ENCODE peak calls at places on chromosomes 16 and 17, in four cellular contexts. One of them, this sample, is unnamed.

GRCh38 chr16:48865511-48865910 is 255.5 kb upstream of the N4BP1 start:
- DNase-seq in body of pancreas: no peak
- DNase-seq in gastrocnemius medialis: no peak
- DNase-seq in upper lobe of right lung: no peak
- DNase-seq in this sample: no peak

GRCh38 chr16:57801098-57801855 is 1.0 kb downstream of the KIFC3 start:
- DNase-seq in gastrocnemius medialis: no peak
- DNase-seq in upper lobe of right lung: no peak
- DNase-seq in body of pancreas: no peak
- DNase-seq in this sample: no peak

GRCh38 chr17:57407287-57408063 is 151.2 kb downstream of the MSI2 start:
- DNase-seq in upper lobe of right lung: no peak
- DNase-seq in gastrocnemius medialis: no peak
- DNase-seq in body of pancreas: no peak
- DNase-seq in this sample: no peak

GRCh38 chr16:78443780-78444422 is 344.4 kb downstream of the WWOX start:
- DNase-seq in upper lobe of right lung: no peak
- DNase-seq in body of pancreas: no peak
- DNase-seq in gastrocnemius medialis: no peak
- DNase-seq in this sample: no peak

GRCh38 chr17:7477392-7478275 is 1.8 kb downstream of the ZBTB4 start:
- DNase-seq in upper lobe of right lung: peak; percentile 76
- DNase-seq in gastrocnemius medialis: peak; percentile 44
- DNase-seq in body of pancreas: peak; percentile 60
- DNase-seq in this sample: peak; percentile 48

GRCh38 chr17:75904749-75905521 is at the start of gene MRPL38:
- DNase-seq in body of pancreas: peak; percentile 98
- DNase-seq in gastrocnemius medialis: peak; percentile 94
- DNase-seq in upper lobe of right lung: peak; percentile 98
- DNase-seq in this sample: peak; percentile 73

GRCh38 chr16:55437627-55438026 is 41.4 kb upstream of the MMP2 start:
- DNase-seq in body of pancreas: no peak
- DNase-seq in upper lobe of right lung: no peak
- DNase-seq in gastrocnemius medialis: no peak
- DNase-seq in this sample: peak; percentile 0

GRCh38 chr17:59561042-59561441 is 4.4 kb upstream of the DHX40 start:
- DNase-seq in gastrocnemius medialis: no peak
- DNase-seq in body of pancreas: no peak
- DNase-seq in upper lobe of right lung: no peak
- DNase-seq in this sample: no peak

GRCh38 chr16:23940111-23940510 is 104.3 kb downstream of the PRKCB start:
- DNase-seq in body of pancreas: no peak
- DNase-seq in gastrocnemius medialis: no peak
- DNase-seq in upper lobe of right lung: no peak
- DNase-seq in this sample: no peak

GRCh38 chr16:20918486-20919239 is 18.1 kb downstream of the LYRM1 start:
- DNase-seq in gastrocnemius medialis: peak; percentile 71
- DNase-seq in body of pancreas: peak; percentile 40
- DNase-seq in upper lobe of right lung: peak; percentile 69
- DNase-seq in this sample: peak; percentile 73

GRCh38 chr17:1005361-1005946 is 8.5 kb downstream of the TIMM22 start:
- DNase-seq in upper lobe of right lung: no peak
- DNase-seq in gastrocnemius medialis: peak; percentile 51
- DNase-seq in body of pancreas: peak; percentile 88
- DNase-seq in this sample: no peak

GRCh38 chr16:49437344-49437743 is 63.7 kb downstream of the C16orf78 start:
- DNase-seq in upper lobe of right lung: no peak
- DNase-seq in body of pancreas: no peak
- DNase-seq in gastrocnemius medialis: no peak
- DNase-seq in this sample: no peak

GRCh38 chr16:3188925-3189825 is 1.2 kb downstream of the OR1F1 start:
- DNase-seq in gastrocnemius medialis: no peak
- DNase-seq in upper lobe of right lung: no peak
- DNase-seq in body of pancreas: no peak
- DNase-seq in this sample: no peak

GRCh38 chr17:28725660-28726395 is at the start of gene TLCD1:
- DNase-seq in gastrocnemius medialis: no peak
- DNase-seq in body of pancreas: peak; percentile 78
- DNase-seq in upper lobe of right lung: peak; percentile 91
- DNase-seq in this sample: no peak

GRCh38 chr17:17843096-17843495 is 6.3 kb upstream of the SREBF1 start:
- DNase-seq in upper lobe of right lung: no peak
- DNase-seq in gastrocnemius medialis: no peak
- DNase-seq in body of pancreas: no peak
- DNase-seq in this sample: no peak

GRCh38 chr16:11409398-11409797 is 64.1 kb downstream of the RMI2 start:
- DNase-seq in upper lobe of right lung: no peak
- DNase-seq in gastrocnemius medialis: no peak
- DNase-seq in body of pancreas: no peak
- DNase-seq in this sample: peak; percentile 12

GRCh38 chr16:88810166-88810867 is 1.4 kb downstream of the APRT start:
- DNase-seq in upper lobe of right lung: peak; percentile 63
- DNase-seq in gastrocnemius medialis: no peak
- DNase-seq in body of pancreas: no peak
- DNase-seq in this sample: no peak

GRCh38 chr17:67514998-67515397 is 137.9 kb downstream of the PITPNC1 start:
- DNase-seq in body of pancreas: peak; percentile 39
- DNase-seq in gastrocnemius medialis: no peak
- DNase-seq in upper lobe of right lung: no peak
- DNase-seq in this sample: no peak

GRCh38 chr17:45103269-45103795 is 29.0 kb downstream of the PLCD3 start:
- DNase-seq in upper lobe of right lung: no peak
- DNase-seq in body of pancreas: no peak
- DNase-seq in gastrocnemius medialis: peak; percentile 66
- DNase-seq in this sample: no peak

GRCh38 chr17:81676906-81677305 is 6.7 kb downstream of the ARL16 start:
- DNase-seq in body of pancreas: no peak
- DNase-seq in gastrocnemius medialis: peak; percentile 39
- DNase-seq in upper lobe of right lung: no peak
- DNase-seq in this sample: no peak

GRCh38 chr17:47719411-47720152 is 13.5 kb upstream of the TBX21 start:
- DNase-seq in upper lobe of right lung: no peak
- DNase-seq in gastrocnemius medialis: no peak
- DNase-seq in body of pancreas: no peak
- DNase-seq in this sample: peak; percentile 46

GRCh38 chr17:37107406-37108083 is 158.8 kb downstream of the AATF start:
- DNase-seq in gastrocnemius medialis: peak; percentile 43
- DNase-seq in upper lobe of right lung: peak; percentile 85
- DNase-seq in body of pancreas: peak; percentile 73
- DNase-seq in this sample: no peak

GRCh38 chr17:52546990-52547389 is 388.5 kb upstream of the CA10 start:
- DNase-seq in gastrocnemius medialis: no peak
- DNase-seq in upper lobe of right lung: no peak
- DNase-seq in body of pancreas: no peak
- DNase-seq in this sample: no peak

GRCh38 chr16:7765079-7765550 is 432.5 kb downstream of the RBFOX1 start:
- DNase-seq in body of pancreas: no peak
- DNase-seq in gastrocnemius medialis: no peak
- DNase-seq in upper lobe of right lung: no peak
- DNase-seq in this sample: no peak

GRCh38 chr17:43416998-43417891 is 18.5 kb downstream of the ARL4D start:
- DNase-seq in upper lobe of right lung: peak; percentile 69
- DNase-seq in gastrocnemius medialis: peak; percentile 48
- DNase-seq in body of pancreas: no peak
- DNase-seq in this sample: no peak

GRCh38 chr16:16982614-16983013 is 488.1 kb downstream of the XYLT1 start:
- DNase-seq in upper lobe of right lung: no peak
- DNase-seq in body of pancreas: no peak
- DNase-seq in gastrocnemius medialis: no peak
- DNase-seq in this sample: no peak

GRCh38 chr16:66934138-66934838 is at the start of gene CIAO2B:
- DNase-seq in gastrocnemius medialis: peak; percentile 88
- DNase-seq in body of pancreas: peak; percentile 87
- DNase-seq in upper lobe of right lung: peak; percentile 95
- DNase-seq in this sample: no peak

GRCh38 chr17:63153488-63153887 is 187.5 kb downstream of the TANC2 start:
- DNase-seq in body of pancreas: no peak
- DNase-seq in gastrocnemius medialis: no peak
- DNase-seq in upper lobe of right lung: no peak
- DNase-seq in this sample: no peak

GRCh38 chr17:37702605-37703004 is 42.3 kb downstream of the HNF1B start:
- DNase-seq in body of pancreas: no peak
- DNase-seq in gastrocnemius medialis: no peak
- DNase-seq in upper lobe of right lung: no peak
- DNase-seq in this sample: peak; percentile 49

GRCh38 chr16:8951447-8952280 is 12.0 kb downstream of the USP7 start:
- DNase-seq in upper lobe of right lung: no peak
- DNase-seq in body of pancreas: no peak
- DNase-seq in gastrocnemius medialis: peak; percentile 40
- DNase-seq in this sample: no peak

GRCh38 chr17:82592751-82593589 is 55.3 kb downstream of the WDR45B start:
- DNase-seq in body of pancreas: peak; percentile 88
- DNase-seq in gastrocnemius medialis: peak; percentile 87
- DNase-seq in upper lobe of right lung: peak; percentile 80
- DNase-seq in this sample: peak; percentile 29

GRCh38 chr16:79897444-79898146 is 297.1 kb upstream of the MAF start:
- DNase-seq in upper lobe of right lung: no peak
- DNase-seq in gastrocnemius medialis: no peak
- DNase-seq in body of pancreas: no peak
- DNase-seq in this sample: peak; percentile 13

GRCh38 chr17:67293251-67294203 is 48.5 kb upstream of the HELZ start:
- DNase-seq in upper lobe of right lung: peak; percentile 85
- DNase-seq in gastrocnemius medialis: peak; percentile 62
- DNase-seq in body of pancreas: peak; percentile 68
- DNase-seq in this sample: no peak

GRCh38 chr17:71757156-71757555 is 363.7 kb upstream of the SOX9 start:
- DNase-seq in upper lobe of right lung: no peak
- DNase-seq in gastrocnemius medialis: no peak
- DNase-seq in body of pancreas: no peak
- DNase-seq in this sample: no peak

GRCh38 chr17:2172447-2172938 is 117.6 kb downstream of the HIC1 start:
- DNase-seq in gastrocnemius medialis: no peak
- DNase-seq in upper lobe of right lung: no peak
- DNase-seq in body of pancreas: peak; percentile 72
- DNase-seq in this sample: peak; percentile 77

GRCh38 chr17:2175294-2175628 is 120.4 kb downstream of the HIC1 start:
- DNase-seq in upper lobe of right lung: no peak
- DNase-seq in body of pancreas: no peak
- DNase-seq in gastrocnemius medialis: no peak
- DNase-seq in this sample: no peak

GRCh38 chr17:2174471-2175293 is 119.8 kb downstream of the HIC1 start:
- DNase-seq in body of pancreas: peak; percentile 64
- DNase-seq in gastrocnemius medialis: peak; percentile 29
- DNase-seq in upper lobe of right lung: peak; percentile 78
- DNase-seq in this sample: peak; percentile 92

GRCh38 chr17:2173005-2173404 is 118.1 kb downstream of the HIC1 start:
- DNase-seq in gastrocnemius medialis: peak; percentile 49
- DNase-seq in body of pancreas: peak; percentile 42
- DNase-seq in upper lobe of right lung: no peak
- DNase-seq in this sample: no peak

GRCh38 chr17:2174048-2174447 is 119.1 kb downstream of the HIC1 start:
- DNase-seq in gastrocnemius medialis: no peak
- DNase-seq in body of pancreas: no peak
- DNase-seq in upper lobe of right lung: no peak
- DNase-seq in this sample: no peak
- H3K4me3 ChIP-seq in gastrocnemius medialis: no peak overlapping the region
- H3K4me3 ChIP-seq in body of pancreas: no peak overlapping the region
- H3K4me3 ChIP-seq in upper lobe of right lung: no peak overlapping the region
- H3K4me3 ChIP-seq in this sample: no peak overlapping the region

DNA sequence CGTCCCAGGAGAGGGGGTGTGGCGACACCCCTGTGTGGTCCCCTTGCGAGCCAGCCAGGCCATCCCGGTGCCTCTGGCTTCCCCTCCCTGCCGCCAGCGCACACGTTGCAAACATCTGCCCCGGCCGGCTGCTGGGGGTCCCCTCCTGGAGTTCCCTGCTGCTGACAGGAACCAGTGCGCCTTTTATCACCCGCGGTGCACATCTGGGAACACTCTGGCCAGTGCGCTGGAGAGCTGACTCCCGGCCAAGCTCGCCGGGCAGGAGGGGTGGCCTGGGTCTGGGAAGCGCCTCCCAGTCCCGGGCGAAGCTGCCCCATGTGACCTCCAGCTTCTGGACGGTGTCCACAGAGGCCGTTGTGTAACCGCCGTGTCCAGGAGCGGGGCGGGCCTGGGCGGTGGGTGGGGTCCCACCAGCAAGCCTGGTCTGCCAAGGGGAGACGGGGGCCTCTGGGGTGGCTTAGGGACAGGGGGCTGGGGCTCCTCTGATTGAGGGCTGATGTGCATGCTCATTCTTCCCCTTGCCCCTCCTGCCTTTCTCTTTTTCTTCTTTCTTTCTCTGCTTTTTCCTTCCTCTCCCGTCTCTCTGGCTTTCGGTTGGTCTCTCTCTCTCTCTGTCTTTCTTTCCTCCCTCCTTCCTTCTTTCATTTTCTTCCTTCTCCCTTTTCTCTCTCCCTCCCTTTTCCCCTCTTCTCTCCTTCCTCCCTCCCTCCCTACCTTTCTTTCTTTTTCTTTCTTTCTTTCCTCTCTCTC is 25.2 kb upstream of the CIBAR2 start:
- DNase-seq in gastrocnemius medialis: peak; percentile 92
- DNase-seq in body of pancreas: peak; percentile 97
- DNase-seq in upper lobe of right lung: peak; percentile 96
- DNase-seq in this sample: peak; percentile 79
- H3K4me3 ChIP-seq in gastrocnemius medialis: peak overlapping the region; percentile 36
- H3K4me3 ChIP-seq in body of pancreas: no peak overlapping the region
- H3K4me3 ChIP-seq in upper lobe of right lung: peak overlapping the region; percentile 44
- H3K4me3 ChIP-seq in this sample: peak overlapping the region; percentile 17

DNA sequence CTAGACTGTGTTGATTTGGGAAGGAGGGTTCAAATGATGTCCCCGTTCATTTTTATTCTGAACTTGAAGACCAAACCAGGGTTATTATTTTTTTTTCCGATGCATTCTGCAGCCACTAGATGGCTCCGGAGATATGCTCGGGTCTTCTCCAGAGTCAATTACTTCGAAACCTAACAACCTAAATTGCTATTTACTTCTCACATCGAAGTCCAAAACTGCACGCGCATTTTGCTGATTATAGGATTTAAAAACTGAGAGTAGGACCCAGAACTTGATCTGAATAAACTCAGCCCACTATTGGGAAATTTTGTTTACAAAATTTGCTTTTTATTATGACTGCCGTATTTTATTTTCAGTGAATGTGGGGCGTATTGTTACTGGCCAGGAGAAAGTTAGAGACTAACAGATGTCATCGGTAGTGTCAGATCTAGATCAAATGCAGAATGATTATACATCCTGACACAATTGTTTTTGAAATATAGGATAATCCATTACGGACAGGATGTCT is 263.8 kb downstream of the HS3ST3A1 start:
- DNase-seq in body of pancreas: peak; percentile 16
- DNase-seq in gastrocnemius medialis: no peak
- DNase-seq in upper lobe of right lung: no peak
- DNase-seq in this sample: no peak
- H3K4me3 ChIP-seq in body of pancreas: no peak overlapping the region
- H3K4me3 ChIP-seq in gastrocnemius medialis: peak overlapping the region; percentile 23
- H3K4me3 ChIP-seq in upper lobe of right lung: peak overlapping the region; percentile 19
- H3K4me3 ChIP-seq in this sample: peak overlapping the region; percentile 40

DNA sequence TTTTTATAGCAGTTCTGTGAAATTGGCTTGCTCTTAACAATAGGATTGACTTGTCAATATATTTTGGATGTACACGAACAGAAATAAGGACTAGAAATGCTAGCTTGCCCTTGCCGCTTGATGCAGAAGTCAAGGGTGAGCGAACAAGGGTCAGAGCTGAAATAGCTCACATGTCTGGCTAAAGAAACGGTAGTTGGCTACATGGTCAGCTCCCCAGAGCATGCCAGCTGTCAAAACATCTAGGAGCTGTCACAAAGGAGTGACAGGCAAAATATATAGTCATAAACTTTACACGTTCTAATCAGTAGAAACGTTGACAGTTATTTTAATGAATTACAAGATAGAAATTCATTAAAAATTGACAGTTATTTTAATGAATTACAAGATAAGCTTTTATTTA is 2.9 kb upstream of the MEIOB start:
- DNase-seq in gastrocnemius medialis: no peak
- DNase-seq in upper lobe of right lung: no peak
- DNase-seq in body of pancreas: no peak
- DNase-seq in this sample: no peak
- H3K4me3 ChIP-seq in gastrocnemius medialis: no peak overlapping the region
- H3K4me3 ChIP-seq in upper lobe of right lung: no peak overlapping the region
- H3K4me3 ChIP-seq in body of pancreas: no peak overlapping the region
- H3K4me3 ChIP-seq in this sample: no peak overlapping the region